ENCODE peak calls at places on chromosomes 12 and 14, in seven cellular contexts. E is AG04450, P is fibroblast of mammary gland, R is psoas muscle, Z is lower leg skin, B is endodermal cell, W is adrenal gland. D is an unnamed sample.

GRCh38 chr12:96448287-96448686 is 41.1 kb upstream of the CFAP54 start:
- DNase-seq in E (peak), P (peak), R (no peak), Z (no peak), B (no peak), W (no peak), D (peak)

GRCh38 chr12:67068773-67069450 is 200.2 kb upstream of the CAND1 start:
- DNase-seq in E (peak), P (peak), R (peak), Z (no peak), B (peak), W (peak), D (peak)

GRCh38 chr12:26767116-26767515 is 65.9 kb downstream of the ITPR2 start:
- DNase-seq in E (no peak), P (no peak), R (no peak), Z (no peak), B (peak), W (no peak), D (no peak)

GRCh38 chr14:88831285-88831684 is 6.8 kb downstream of the TTC8 start:
- DNase-seq in E (no peak), P (peak), R (no peak), Z (no peak), B (no peak), W (peak), D (peak)

GRCh38 chr14:72479471-72479931 is 414.4 kb downstream of the DPF3 start:
- DNase-seq in E (no peak), P (no peak), R (no peak), Z (no peak), B (peak), W (no peak), D (no peak)

GRCh38 chr14:26598081-26598671 is 343 bp upstream of the NOVA1 start:
- DNase-seq in E (peak), P (peak), R (peak), Z (peak), B (peak), W (peak), D (peak)

GRCh38 chr12:120761581-120761980 is 36.0 kb downstream of the ACADS start:
- DNase-seq in E (no peak), P (peak), R (no peak), Z (peak), B (peak), W (no peak), D (peak)

GRCh38 chr12:45314770-45315169 is 98.9 kb downstream of the ANO6 start:
- DNase-seq in E (no peak), P (no peak), R (no peak), Z (no peak), B (no peak), W (no peak), D (no peak)

GRCh38 chr12:49535921-49536525 is 2.8 kb upstream of the KCNH3 start:
- DNase-seq in E (no peak), P (no peak), R (no peak), Z (no peak), B (peak), W (no peak), D (no peak)

GRCh38 chr12:16685107-16685506 is 79.1 kb upstream of the LMO3 start:
- DNase-seq in E (no peak), P (peak), R (no peak), Z (no peak), B (no peak), W (no peak), D (peak)

GRCh38 chr14:104794099-104794498 is 1.4 kb downstream of the AKT1 start:
- DNase-seq in E (no peak), P (peak), R (peak), Z (no peak), B (peak), W (peak), D (peak)

GRCh38 chr12:124411291-124411878 is 116.5 kb downstream of the RFLNA start:
- DNase-seq in E (peak), P (peak), R (peak), Z (peak), B (peak), W (peak), D (peak)

DNA sequence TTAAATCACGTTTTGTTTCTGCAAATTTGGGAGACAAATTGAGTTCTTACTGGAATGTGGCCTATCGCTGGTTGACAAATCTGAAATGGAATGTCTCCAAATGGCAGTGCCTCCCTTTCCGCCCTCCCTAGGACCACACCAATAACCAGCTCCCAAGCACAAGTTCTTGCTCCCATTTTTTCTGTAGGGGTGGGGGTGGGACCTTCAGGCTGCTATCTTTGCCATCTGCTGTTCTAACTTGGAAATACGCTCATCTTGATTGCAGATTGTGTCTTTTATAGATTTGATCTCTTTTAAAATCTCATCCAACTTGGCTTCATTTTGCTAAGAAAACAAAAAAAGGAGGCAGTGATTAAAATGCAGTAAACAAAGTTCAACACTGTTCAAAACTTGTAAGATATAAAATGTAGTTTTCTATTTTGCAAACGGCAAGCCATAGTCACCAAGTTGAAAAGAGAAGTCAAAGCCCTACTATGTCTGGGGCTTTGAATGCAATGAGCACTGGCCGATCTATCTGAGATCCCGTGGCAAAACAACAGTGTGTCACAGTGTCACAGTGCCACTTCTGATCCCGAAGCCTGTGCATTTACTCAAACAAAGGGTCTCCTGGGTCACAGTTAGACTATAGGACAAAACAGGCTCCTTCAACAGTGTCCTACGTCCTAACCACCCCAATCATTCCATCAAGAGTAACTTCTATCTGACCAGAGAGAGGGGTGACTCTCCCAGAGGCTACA is 13.7 kb upstream of the SELPLG start:
- DNase-seq in E (no peak), P (no peak), R (no peak), Z (no peak), B (peak), W (peak), D (no peak)
- TF ChIP-seq CTCF in E (peak), P (peak), R (no peak), Z (no peak), B (peak), W (peak), D (no peak)

DNA sequence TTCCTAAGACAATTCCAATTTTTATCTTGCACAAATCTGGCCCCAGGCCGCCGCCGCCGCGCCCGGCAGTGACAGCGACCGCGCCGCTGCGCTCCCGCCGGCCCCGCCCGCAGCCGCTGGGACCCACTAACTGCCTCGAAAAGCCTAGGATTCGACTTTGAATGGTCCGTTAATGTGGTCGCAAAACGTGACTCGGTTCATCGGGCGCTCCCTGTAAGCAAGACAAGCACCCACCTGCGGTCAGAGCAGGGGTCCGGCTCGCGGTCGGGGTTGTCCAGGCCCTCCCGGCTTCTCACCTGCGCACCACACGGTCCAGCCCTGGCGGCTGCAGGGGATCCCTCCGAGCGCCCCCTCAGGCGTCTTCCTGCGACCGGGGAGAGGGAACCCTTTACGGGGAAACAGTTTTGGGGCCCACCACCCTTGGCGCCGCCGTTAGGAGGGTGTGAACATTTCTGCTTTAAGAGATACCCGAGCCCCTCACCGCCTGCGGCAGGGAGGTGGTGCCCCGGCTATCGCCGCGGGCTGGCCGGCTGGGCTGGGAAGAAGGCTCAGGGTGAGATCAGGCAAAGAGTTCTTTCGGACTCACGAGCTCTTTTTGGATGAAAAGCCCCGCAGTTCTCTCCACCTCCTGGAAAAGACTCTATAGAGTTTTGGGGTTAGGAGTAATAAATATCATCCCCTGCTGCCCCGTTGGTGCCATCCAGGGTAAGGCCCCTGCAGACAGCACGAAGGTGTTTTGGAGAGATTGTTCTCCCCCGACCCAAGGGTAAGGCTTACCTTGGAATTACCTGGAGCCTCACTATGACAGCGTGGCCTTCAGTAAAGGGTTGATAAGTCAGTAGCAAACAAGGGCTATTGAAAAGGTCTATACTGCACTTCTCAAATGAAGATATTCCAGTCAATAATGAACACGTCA is 13.6 kb upstream of the FOXJ2 start:
- DNase-seq in E (no peak), P (no peak), R (peak), Z (no peak), B (peak), W (no peak), D (no peak)
- TF ChIP-seq CTCF in E (no peak), P (no peak), R (no peak), Z (no peak), B (peak), W (no peak), D (no peak)

GRCh38 chr14:96264850-96265249 is 8.8 kb downstream of the BDKRB1 start:
- DNase-seq in E (no peak), P (peak), R (no peak), Z (no peak), B (peak), W (no peak), D (peak)
- TF ChIP-seq CTCF in E (peak), P (peak), R (no peak), Z (no peak), B (peak), W (no peak), D (peak)

GRCh38 chr14:68755016-68755353 is 37.9 kb downstream of the ZFP36L1 start:
- DNase-seq in E (no peak), P (no peak), R (no peak), Z (no peak), B (no peak), W (no peak), D (no peak)
- TF ChIP-seq CTCF in E (no peak), P (no peak), R (no peak), Z (no peak), B (no peak), W (no peak), D (no peak)

D was measured in fibroblast of pulmonary artery.